ENCODE peak calls at places on chromosome 22, in seven cellular contexts. T is neuronal stem cell, U is H9, P is mesenchymal stem cell, D is mesendoderm, V is H1, M is trophoblast cell. K is an unnamed sample. For H3K79me1, the result is how much of the 10 kb centered on the place peaks cover.

GRCh38 chr22:42335839-42336378 is 65.5 kb upstream of the TCF20 start:
- DNase-seq in T (no peak), U (no peak), P (no peak), D (no peak), V (no peak), M (no peak), K (no peak)

GRCh38 chr22:25148149-25148691 is 51.4 kb upstream of the CRYBB3 start:
- DNase-seq in T (no peak), U (no peak), P (no peak), D (peak), V (no peak), M (no peak), K (no peak)

GRCh38 chr22:27223317-27224177 is 566.2 kb downstream of the MIAT start:
- DNase-seq in T (no peak), U (no peak), P (peak), D (peak), V (no peak), M (no peak), K (peak)

GRCh38 chr22:25495286-25495685 is 69.2 kb upstream of the GRK3 start:
- DNase-seq in T (no peak), U (no peak), P (peak), D (no peak), V (no peak), M (peak), K (peak)

GRCh38 chr22:48098936-48099245 is 1336.4 kb downstream of the TBC1D22A start:
- DNase-seq in T (no peak), U (peak), P (no peak), D (no peak), V (no peak), M (no peak), K (no peak)

GRCh38 chr22:33918676-33919590 is 1.3 kb downstream of the LARGE1 start:
- DNase-seq in T (no peak), U (no peak), P (peak), D (peak), V (no peak), M (no peak), K (peak)

GRCh38 chr22:26887456-26887855 is 230.1 kb downstream of the MIAT start:
- DNase-seq in T (no peak), U (no peak), P (peak), D (peak), V (no peak), M (no peak), K (peak)

GRCh38 chr22:23437779-23438178 is 142.3 kb downstream of the IGLL1 start:
- DNase-seq in T (no peak), U (no peak), P (no peak), D (no peak), V (no peak), M (no peak), K (no peak)

GRCh38 chr22:23225724-23226496 is 45.6 kb downstream of the BCR start:
- DNase-seq in T (no peak), U (no peak), P (no peak), D (no peak), V (no peak), M (no peak), K (no peak)

GRCh38 chr22:38423512-38424503 is 31.2 kb downstream of the KCNJ4 start:
- DNase-seq in T (no peak), U (peak), P (no peak), D (no peak), V (no peak), M (no peak), K (no peak)

GRCh38 chr22:50326225-50326958 is 420 bp downstream of the DENND6B start:
- DNase-seq in T (no peak), U (no peak), P (no peak), D (no peak), V (no peak), M (no peak), K (no peak)

GRCh38 chr22:37147186-37147990 is 2.3 kb downstream of the IL2RB start:
- DNase-seq in T (no peak), U (no peak), P (peak), D (no peak), V (no peak), M (no peak), K (no peak)

GRCh38 chr22:40618400-40618799 is 18.1 kb downstream of the MRTFA start:
- DNase-seq in T (no peak), U (no peak), P (no peak), D (no peak), V (no peak), M (no peak), K (no peak)

GRCh38 chr22:40612291-40612740 is 24.2 kb downstream of the MRTFA start:
- DNase-seq in T (no peak), U (no peak), P (no peak), D (no peak), V (no peak), M (no peak), K (no peak)

GRCh38 chr22:40613025-40613424 is 23.5 kb downstream of the MRTFA start:
- DNase-seq in T (no peak), U (no peak), P (no peak), D (no peak), V (no peak), M (no peak), K (no peak)

GRCh38 chr22:40620464-40621046 is 16.0 kb downstream of the MRTFA start:
- DNase-seq in T (no peak), U (no peak), P (peak), D (peak), V (no peak), M (peak), K (peak)

GRCh38 chr22:40616578-40616977 is 19.9 kb downstream of the MRTFA start:
- DNase-seq in T (no peak), U (no peak), P (no peak), D (no peak), V (no peak), M (no peak), K (no peak)
- H3K79me1 ChIP-seq in T (under half), U (under half), P (under half), D (under half), V (under half), M (under half), K (under half)

GRCh38 chr22:35493074-35493473 is 47.6 kb upstream of the RASD2 start:
- DNase-seq in T (no peak), U (no peak), P (no peak), D (no peak), V (no peak), M (no peak), K (no peak)
- H3K79me1 ChIP-seq in T (under half), U (under half), P (under half), D (under half), V (under half), M (under half), K (under half)

GRCh38 chr22:32493551-32493950 is 18.9 kb downstream of the FBXO7 start:
- DNase-seq in T (no peak), U (no peak), P (no peak), D (no peak), V (no peak), M (no peak), K (no peak)

GRCh38 chr22:32499666-32500065 is 25.1 kb downstream of the FBXO7 start:
- DNase-seq in T (no peak), U (no peak), P (no peak), D (no peak), V (no peak), M (no peak), K (no peak)

GRCh38 chr22:32490279-32490678 is 15.7 kb downstream of the FBXO7 start:
- DNase-seq in T (no peak), U (no peak), P (no peak), D (no peak), V (no peak), M (no peak), K (no peak)

GRCh38 chr22:32494971-32495370 is 20.4 kb downstream of the FBXO7 start:
- DNase-seq in T (no peak), U (no peak), P (no peak), D (no peak), V (no peak), M (no peak), K (no peak)
- H3K79me1 ChIP-seq in T (under half), U (under half), P (under half), D (under half), V (under half), M (under half), K (under half)

GRCh38 chr22:19401483-19401882 is 30.1 kb downstream of the HIRA start:
- DNase-seq in T (no peak), U (no peak), P (no peak), D (no peak), V (no peak), M (no peak), K (no peak)
- H3K79me1 ChIP-seq in T (under half), U (under half), P (under half), D (under half), V (under half), M (under half), K (under half)

GRCh38 chr22:30728829-30729228 is 34.2 kb downstream of the OSBP2 start:
- DNase-seq in T (no peak), U (no peak), P (no peak), D (no peak), V (no peak), M (no peak), K (no peak)

GRCh38 chr22:30732426-30732825 is 37.8 kb downstream of the OSBP2 start:
- DNase-seq in T (no peak), U (peak), P (no peak), D (no peak), V (no peak), M (no peak), K (no peak)

GRCh38 chr22:30733081-30733680 is 38.5 kb downstream of the OSBP2 start:
- DNase-seq in T (no peak), U (no peak), P (no peak), D (no peak), V (no peak), M (no peak), K (peak)

GRCh38 chr22:30730351-30730750 is 35.7 kb downstream of the OSBP2 start:
- DNase-seq in T (no peak), U (no peak), P (no peak), D (no peak), V (no peak), M (no peak), K (peak)

DNA sequence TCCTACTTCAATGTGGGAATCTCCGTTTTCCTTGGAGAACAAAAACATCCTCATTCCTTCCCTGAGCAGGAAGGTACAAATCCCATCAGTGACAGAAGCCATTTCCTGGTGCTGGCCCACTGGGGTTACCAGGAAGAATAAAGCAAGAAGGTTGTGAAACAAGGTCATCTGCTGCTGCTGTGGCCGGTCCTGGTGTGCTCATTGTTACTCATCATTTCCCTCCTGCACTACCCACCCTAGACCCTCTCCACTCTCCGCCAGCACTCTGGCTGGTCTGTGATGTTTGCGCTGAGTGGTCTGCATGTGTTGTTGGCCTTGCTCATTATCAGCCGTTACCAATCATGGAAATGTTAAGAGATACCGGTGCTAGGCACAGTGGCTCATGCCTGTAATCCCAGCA is 37.0 kb downstream of the OSBP2 start:
- DNase-seq in T (no peak), U (no peak), P (no peak), D (no peak), V (no peak), M (no peak), K (no peak)
- H3K79me1 ChIP-seq in T (under half), U (under half), P (under half), D (under half), V (under half), M (under half), K (under half)

GRCh38 chr22:35594686-35595085 is 22.4 kb downstream of the MB start:
- DNase-seq in T (no peak), U (no peak), P (no peak), D (no peak), V (no peak), M (no peak), K (no peak)
- H3K79me1 ChIP-seq in T (under half), U (under half), P (under half), D (under half), V (under half), M (under half), K (under half)

GRCh38 chr22:29988719-29989118 is 91.5 kb upstream of the HORMAD2 start:
- DNase-seq in T (no peak), U (no peak), P (peak), D (no peak), V (no peak), M (no peak), K (peak)
- H3K79me1 ChIP-seq in T (under half), U (under half), P (under half), D (under half), V (under half), M (under half), K (under half)

DNA sequence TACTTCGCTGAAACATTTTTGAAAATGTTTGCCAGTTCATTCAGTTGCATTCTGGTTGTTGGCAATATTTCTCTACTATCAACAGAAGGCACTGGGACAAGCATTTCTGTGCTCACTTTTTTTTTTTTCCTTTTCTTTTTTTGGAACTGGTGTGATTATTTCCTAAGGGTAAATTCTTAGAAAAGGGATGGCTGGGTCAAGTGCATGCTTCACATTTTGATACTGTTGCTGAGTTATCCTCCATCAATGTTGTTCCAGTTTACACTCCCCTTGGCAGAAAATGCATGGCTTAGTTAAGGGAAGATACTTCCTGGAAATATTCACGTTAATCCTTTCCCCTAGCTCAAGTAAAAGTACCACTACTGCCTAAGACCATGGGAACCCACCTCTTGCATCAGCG is 81.8 kb downstream of the OSBP2 start:
- DNase-seq in T (no peak), U (no peak), P (no peak), D (no peak), V (no peak), M (no peak), K (no peak)
- H3K79me1 ChIP-seq in T (under half), U (under half), P (under half), D (under half), V (under half), M (under half), K (under half)

DNA sequence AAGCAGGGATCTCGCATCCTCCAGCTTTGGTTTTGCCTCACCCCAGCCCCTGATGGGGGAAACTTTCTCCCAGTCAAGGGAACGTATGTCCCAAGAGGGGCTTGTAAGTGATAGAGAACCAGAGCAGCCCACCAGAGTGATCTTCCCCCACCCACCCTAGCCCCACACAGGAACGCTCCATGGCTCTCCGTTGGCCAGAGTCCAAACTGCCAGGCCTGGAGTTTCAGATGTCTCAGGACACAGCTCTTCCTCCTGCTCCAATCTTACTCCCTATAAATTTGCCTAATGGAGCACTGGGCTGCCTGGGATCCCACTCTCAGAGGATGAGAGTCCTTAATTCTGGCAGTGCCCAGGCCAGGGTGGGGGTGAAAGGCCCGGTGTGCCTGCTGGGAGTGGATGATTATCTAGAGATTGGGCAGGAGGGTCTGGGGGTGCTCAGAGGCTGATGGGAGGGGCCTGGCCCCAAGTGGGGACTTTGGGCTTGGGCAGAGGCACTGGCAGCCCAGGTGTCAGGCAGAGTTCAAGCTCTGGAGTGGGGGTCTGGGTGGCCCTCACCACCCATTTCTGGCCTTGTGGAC is 79.9 kb downstream of the WNT7B start:
- DNase-seq in T (no peak), U (no peak), P (no peak), D (no peak), V (no peak), M (no peak), K (no peak)
- H3K79me1 ChIP-seq in T (under half), U (under half), P (under half), D (under half), V (under half), M (under half), K (under half)

K was measured in IMR-90.